ENCODE peak calls at places on chromosomes 7 and 10, in seven cellular contexts. N is AG04449; F is breast epithelium; U is T-cell; H is left kidney; C is stimulated activated naive CD4-positive, alpha-beta T cell; J is dermis blood vessel endothelial cell. I is an unnamed sample.

GRCh38 chr7:130904031-130904757 is 170.2 kb upstream of the KLF14 start:
- DNase-seq in N (peak), H (no peak), F (no peak), J (peak), U (no peak), C (no peak), I (peak)

GRCh38 chr7:156764016-156764669 is 123.6 kb downstream of the RNF32 start:
- DNase-seq in N (no peak), H (peak), C (no peak), F (no peak), J (peak), U (no peak), I (peak)

GRCh38 chr10:96017227-96017687 is 26.1 kb upstream of the CCNJ start:
- DNase-seq in H (peak), N (no peak), J (peak), F (no peak), C (no peak), U (peak), I (peak)

GRCh38 chr10:129530486-129531065 is 63.5 kb downstream of the MGMT start:
- DNase-seq in N (no peak), F (no peak), U (no peak), C (no peak), J (no peak), H (no peak), I (no peak)

GRCh38 chr7:45978010-45978681 is 57.1 kb upstream of the IGFBP3 start:
- DNase-seq in U (no peak), H (peak), F (peak), J (peak), N (peak), C (no peak), I (peak)

GRCh38 chr7:1533255-1533568 is 2.7 kb downstream of the MAFK start:
- DNase-seq in U (no peak), C (no peak), H (no peak), J (no peak), N (no peak), F (no peak), I (no peak)

GRCh38 chr7:30780909-30781308 is 9.7 kb downstream of the MINDY4 start:
- DNase-seq in H (no peak), C (no peak), F (no peak), N (no peak), U (no peak), J (no peak), I (no peak)

GRCh38 chr7:41476117-41476803 is 226.6 kb downstream of the INHBA start:
- DNase-seq in H (no peak), U (no peak), N (no peak), F (no peak), C (no peak), J (no peak), I (no peak)

GRCh38 chr7:100155553-100156317 is 2.8 kb downstream of the TRAPPC14 start:
- DNase-seq in J (no peak), N (no peak), F (no peak), C (no peak), H (no peak), U (no peak), I (no peak)

GRCh38 chr10:24299587-24300258 is 90.8 kb downstream of the KIAA1217 start:
- DNase-seq in H (no peak), C (no peak), F (no peak), N (peak), J (peak), U (no peak), I (no peak)

GRCh38 chr10:60114765-60115586 is 208.6 kb upstream of the CCDC6 start:
- DNase-seq in J (peak), F (no peak), C (no peak), N (peak), H (peak), U (no peak), I (peak)

GRCh38 chr7:51224811-51225581 is 91.6 kb downstream of the COBL start:
- DNase-seq in F (peak), N (no peak), C (no peak), J (no peak), H (peak), U (no peak), I (peak)

GRCh38 chr10:122078326-122078725 is 89.4 kb downstream of the TACC2 start:
- DNase-seq in F (no peak), U (no peak), N (no peak), C (no peak), H (no peak), J (no peak), I (no peak)

GRCh38 chr7:27873981-27874957 is 134.3 kb downstream of the TAX1BP1 start:
- DNase-seq in H (peak), F (peak), N (peak), J (peak), U (no peak), C (no peak), I (peak)

GRCh38 chr7:120553497-120553896 is 280.5 kb downstream of the KCND2 start:
- DNase-seq in C (no peak), H (no peak), N (no peak), F (no peak), U (no peak), J (no peak), I (no peak)

I was measured in COLO829.